ENCODE peak calls at places on chromosomes 3 and 15, in seven cellular contexts. One of them, this sample, is unnamed.

GRCh38 chr15:68812596-68813548 is 7.8 kb downstream of the ANP32A start:
- DNase-seq in GM13976: no peak
- DNase-seq in NCI-H1092 treated with DMSO at 0.1 percent for 48 hours: no peak
- DNase-seq in tibial nerve: no peak
- DNase-seq in HEK293T: no peak
- DNase-seq in effector CD4-positive, alpha-beta T cell: no peak
- DNase-seq in RPMI7951: peak; percentile 31
- DNase-seq in this sample: no peak

GRCh38 chr15:91716536-91716935 is 137.0 kb upstream of the SLCO3A1 start:
- DNase-seq in GM13976: no peak
- DNase-seq in NCI-H1092 treated with DMSO at 0.1 percent for 48 hours: no peak
- DNase-seq in tibial nerve: no peak
- DNase-seq in HEK293T: no peak
- DNase-seq in effector CD4-positive, alpha-beta T cell: no peak
- DNase-seq in RPMI7951: no peak
- DNase-seq in this sample: no peak

GRCh38 chr15:52159645-52160044 is 31.5 kb downstream of the GNB5 start:
- DNase-seq in GM13976: no peak
- DNase-seq in NCI-H1092 treated with DMSO at 0.1 percent for 48 hours: no peak
- DNase-seq in tibial nerve: no peak
- DNase-seq in HEK293T: no peak
- DNase-seq in effector CD4-positive, alpha-beta T cell: no peak
- DNase-seq in RPMI7951: no peak
- DNase-seq in this sample: no peak

GRCh38 chr3:136749106-136749505 is 3.1 kb downstream of the STAG1 start:
- DNase-seq in GM13976: no peak
- DNase-seq in NCI-H1092 treated with DMSO at 0.1 percent for 48 hours: no peak
- DNase-seq in tibial nerve: no peak
- DNase-seq in HEK293T: no peak
- DNase-seq in effector CD4-positive, alpha-beta T cell: no peak
- DNase-seq in RPMI7951: no peak
- DNase-seq in this sample: no peak

GRCh38 chr3:12253944-12254343 is 34.9 kb upstream of the PPARG start:
- DNase-seq in GM13976: no peak
- DNase-seq in NCI-H1092 treated with DMSO at 0.1 percent for 48 hours: no peak
- DNase-seq in tibial nerve: no peak
- DNase-seq in HEK293T: no peak
- DNase-seq in effector CD4-positive, alpha-beta T cell: no peak
- DNase-seq in RPMI7951: no peak
- DNase-seq in this sample: no peak

GRCh38 chr3:197088370-197088769 is 58.8 kb upstream of the MELTF start:
- DNase-seq in GM13976: no peak
- DNase-seq in NCI-H1092 treated with DMSO at 0.1 percent for 48 hours: no peak
- DNase-seq in tibial nerve: no peak
- DNase-seq in HEK293T: no peak
- DNase-seq in effector CD4-positive, alpha-beta T cell: no peak
- DNase-seq in RPMI7951: no peak
- DNase-seq in this sample: no peak

GRCh38 chr15:37907136-37907535 is 27.3 kb upstream of the TMCO5A start:
- DNase-seq in GM13976: no peak
- DNase-seq in NCI-H1092 treated with DMSO at 0.1 percent for 48 hours: peak; percentile 7
- DNase-seq in tibial nerve: no peak
- DNase-seq in HEK293T: no peak
- DNase-seq in effector CD4-positive, alpha-beta T cell: no peak
- DNase-seq in RPMI7951: peak; percentile 51
- DNase-seq in this sample: no peak

GRCh38 chr3:171711461-171711860 is 98.8 kb downstream of the PLD1 start:
- DNase-seq in GM13976: no peak
- DNase-seq in NCI-H1092 treated with DMSO at 0.1 percent for 48 hours: no peak
- DNase-seq in tibial nerve: no peak
- DNase-seq in HEK293T: no peak
- DNase-seq in effector CD4-positive, alpha-beta T cell: no peak
- DNase-seq in RPMI7951: peak; percentile 43
- DNase-seq in this sample: no peak